ENCODE peak calls at places on chromosomes 5 and 9, in seven cellular contexts. S, Y, N, L, U, G and T are unnamed samples.

GRCh38 chr9:117145811-117146490 is 268.9 kb downstream of the ASTN2 start:
- DNase-seq in N (no peak), Y (no peak), L (no peak), U (no peak), G (no peak), S (no peak), T (no peak)

GRCh38 chr9:91771027-91771426 is 179.0 kb downstream of the ROR2 start:
- DNase-seq in U (no peak), S (no peak), Y (peak; percentile 74), G (no peak), N (peak; percentile 22), L (peak; percentile 20), T (peak; percentile 30)

GRCh38 chr9:115118471-115119156 is 657 bp upstream of the TNC start:
- DNase-seq in G (no peak), U (peak; percentile 28), N (peak; percentile 68), Y (peak; percentile 99), L (no peak), S (no peak), T (peak; percentile 88)

GRCh38 chr5:15615859-15616258 is 115.9 kb downstream of the FBXL7 start:
- DNase-seq in L (no peak), N (no peak), Y (no peak), G (no peak), S (no peak), U (no peak), T (no peak)

GRCh38 chr5:64947031-64947430 is 178.3 kb downstream of the CWC27 start:
- DNase-seq in G (no peak), N (peak; percentile 89), U (peak; percentile 81), S (no peak), L (no peak), Y (peak; percentile 37), T (no peak)

GRCh38 chr9:87276327-87276841 is 221.3 kb upstream of the DAPK1 start:
- DNase-seq in U (no peak), G (no peak), N (no peak), S (no peak), L (no peak), Y (peak; percentile 92), T (no peak)

GRCh38 chr5:10307206-10308148 is at the start of gene CMBL:
- DNase-seq in L (peak; percentile 40), Y (peak; percentile 69), U (peak; percentile 89), G (no peak), S (no peak), N (peak; percentile 75), T (no peak)

GRCh38 chr9:122158202-122158601 is 1.4 kb downstream of the NDUFA8 start:
- DNase-seq in S (peak; percentile 27), G (no peak), N (peak; percentile 69), U (no peak), Y (peak; percentile 52), L (peak; percentile 61), T (peak; percentile 77)

GRCh38 chr9:93154293-93154903 is 20.3 kb upstream of the NINJ1 start:
- DNase-seq in G (no peak), N (peak; percentile 62), Y (peak; percentile 39), L (peak; percentile 84), S (peak; percentile 47), U (no peak), T (peak; percentile 77)

GRCh38 chr5:150637245-150638052 is 3.0 kb upstream of the SYNPO start:
- DNase-seq in N (no peak), Y (peak; percentile 97), S (no peak), G (no peak), L (peak; percentile 65), U (no peak), T (no peak)

GRCh38 chr5:168409601-168410458 is 76.4 kb upstream of the RARS1 start:
- DNase-seq in G (no peak), Y (peak; percentile 79), N (peak; percentile 26), S (no peak), U (no peak), L (no peak), T (peak; percentile 91)